ENCODE peak calls at places on chromosome 5, in four cellular contexts. U is skeletal muscle cell, D is MM.1S, I is foreskin fibroblast. N is an unnamed sample.

GRCh38 chr5:168047043-168047668 is 244.3 kb upstream of the WWC1 start:
- DNase-seq in I (peak; percentile 8), U (no peak), D (peak; percentile 56), N (no peak)

GRCh38 chr5:19986036-19986619 is 1.9 kb downstream of the CDH18 start:
- DNase-seq in D (no peak), U (peak; percentile 25), I (peak; percentile 45), N (no peak)

GRCh38 chr5:91651704-91652103 is 268.6 kb upstream of the ARRDC3 start:
- DNase-seq in U (no peak), D (no peak), I (no peak), N (no peak)

GRCh38 chr5:128662998-128663397 is 125.0 kb upstream of the FBN2 start:
- DNase-seq in U (no peak), I (no peak), D (no peak), N (no peak)

GRCh38 chr5:168422431-168422830 is 63.8 kb upstream of the RARS1 start:
- DNase-seq in U (no peak), D (peak; percentile 17), I (peak; percentile 22), N (no peak)

GRCh38 chr5:138724470-138725146 is 28.6 kb upstream of the CTNNA1 start:
- DNase-seq in D (no peak), I (peak; percentile 42), U (no peak), N (no peak)

GRCh38 chr5:11791777-11792176 is 112.5 kb downstream of the CTNND2 start:
- DNase-seq in U (no peak), I (no peak), D (no peak), N (no peak)

GRCh38 chr5:166338801-166339200 is 1952.6 kb upstream of the WWC1 start:
- DNase-seq in U (no peak), I (no peak), D (no peak), N (no peak)

GRCh38 chr5:101390317-101390908 is 487.3 kb upstream of the ST8SIA4 start:
- DNase-seq in I (peak; percentile 49), U (peak; percentile 23), D (peak; percentile 49), N (peak; percentile 0)

GRCh38 chr5:159047081-159047480 is 52.6 kb downstream of the EBF1 start:
- DNase-seq in U (peak; percentile 77), I (peak; percentile 45), D (no peak), N (no peak)

GRCh38 chr5:17238521-17239041 is 21.1 kb downstream of the BASP1 start:
- DNase-seq in I (peak; percentile 75), D (no peak), U (no peak), N (no peak)

GRCh38 chr5:39115644-39116346 is 41.6 kb upstream of the RICTOR start:
- DNase-seq in I (no peak), U (no peak), D (no peak), N (no peak)

GRCh38 chr5:174292348-174292747 is 246.8 kb downstream of the NSG2 start:
- DNase-seq in U (no peak), I (no peak), D (no peak), N (no peak)

GRCh38 chr5:126808619-126809018 is 31.7 kb downstream of the LMNB1 start:
- DNase-seq in I (peak; percentile 56), U (no peak), D (peak; percentile 20), N (no peak)

GRCh38 chr5:116951217-116951616 is 376.6 kb upstream of the SEMA6A start:
- DNase-seq in U (no peak), I (no peak), D (no peak), N (no peak)

GRCh38 chr5:119031905-119032304 is 39.0 kb upstream of the DMXL1 start:
- DNase-seq in U (no peak), I (no peak), D (no peak), N (no peak)

GRCh38 chr5:88667187-88668141 is 215.5 kb downstream of the MEF2C start:
- DNase-seq in I (no peak), U (no peak), D (peak; percentile 45), N (no peak)

GRCh38 chr5:136638084-136638483 is 272.7 kb upstream of the TRPC7 start:
- DNase-seq in I (peak; percentile 9), U (no peak), D (no peak), N (no peak)

GRCh38 chr5:67156976-67157583 is 39.5 kb downstream of the CD180 start:
- DNase-seq in U (no peak), D (peak; percentile 49), I (peak; percentile 60), N (no peak)

GRCh38 chr5:111783537-111783936 is 26.5 kb upstream of the NREP start:
- DNase-seq in U (no peak), I (no peak), D (no peak), N (no peak)

GRCh38 chr5:74179183-74179582 is 461.3 kb downstream of the ENC1 start:
- DNase-seq in I (peak; percentile 88), D (no peak), U (peak; percentile 77), N (no peak)

GRCh38 chr5:81505672-81506071 is 111.7 kb upstream of the ACOT12 start:
- DNase-seq in U (no peak), D (no peak), I (no peak), N (no peak)

GRCh38 chr5:65588694-65589093 is 25.6 kb downstream of the PPWD1 start:
- DNase-seq in D (no peak), U (no peak), I (peak; percentile 8), N (no peak)

GRCh38 chr5:155050384-155051019 is 36.9 kb downstream of the KIF4B start:
- DNase-seq in U (no peak), I (no peak), D (no peak), N (no peak)

GRCh38 chr5:134437340-134438267 is 25.9 kb upstream of the CDKN2AIPNL start:
- DNase-seq in U (peak; percentile 21), I (peak; percentile 64), D (no peak), N (no peak)
- H3K4me3 ChIP-seq in U (no peak overlapping the region), I (no peak overlapping the region), D (no peak overlapping the region), N (no peak overlapping the region)

GRCh38 chr5:1950708-1951103 is 68.0 kb upstream of the IRX4 start:
- DNase-seq in U (no peak), I (no peak), D (no peak), N (no peak)

GRCh38 chr5:1948663-1949191 is 66.0 kb upstream of the IRX4 start:
- DNase-seq in D (no peak), I (no peak), U (no peak), N (no peak)

GRCh38 chr5:1950096-1950707 is 67.5 kb upstream of the IRX4 start:
- DNase-seq in I (no peak), U (no peak), D (no peak), N (no peak)

GRCh38 chr5:1948111-1948510 is 65.4 kb upstream of the IRX4 start:
- DNase-seq in D (no peak), I (no peak), U (no peak), N (no peak)

GRCh38 chr5:1949253-1949652 is 66.5 kb upstream of the IRX4 start:
- DNase-seq in U (no peak), D (no peak), I (no peak), N (no peak)
- H3K4me3 ChIP-seq in U (no peak overlapping the region), D (no peak overlapping the region), I (no peak overlapping the region), N (no peak overlapping the region)

DNA sequence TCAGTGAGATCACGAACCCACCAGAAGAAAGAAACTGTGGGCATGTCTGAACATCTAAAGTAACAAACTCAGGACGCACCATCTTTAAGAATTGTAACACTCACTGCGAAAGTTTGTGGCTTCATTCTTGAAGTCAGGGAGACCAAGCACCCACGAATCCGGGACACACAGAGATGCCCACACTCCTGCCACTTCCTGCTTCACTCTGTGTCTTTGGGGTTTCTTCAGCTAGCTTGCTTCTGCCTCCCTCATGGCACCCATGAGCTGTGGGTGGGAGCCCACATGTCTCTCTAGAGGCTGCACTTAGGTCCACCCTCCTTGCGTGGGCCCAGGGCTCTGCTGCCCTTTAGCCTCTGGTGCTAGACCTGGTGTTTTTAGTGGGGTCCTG is 61.2 kb upstream of the CNOT6 start:
- DNase-seq in I (no peak), U (no peak), D (no peak), N (no peak)
- H3K4me3 ChIP-seq in I (no peak overlapping the region), U (no peak overlapping the region), D (no peak overlapping the region), N (no peak overlapping the region)

GRCh38 chr5:36692791-36693763 is 86.7 kb downstream of the SLC1A3 start:
- DNase-seq in D (peak; percentile 69), I (peak; percentile 91), U (no peak), N (no peak)
- H3K4me3 ChIP-seq in D (peak overlapping the region; percentile 51), I (peak overlapping the region; percentile 23), U (peak overlapping the region; percentile 15), N (peak overlapping the region; percentile 16)

GRCh38 chr5:171312129-171312819 is 3.2 kb downstream of the TLX3 start:
- DNase-seq in U (no peak), D (no peak), I (peak; percentile 35), N (no peak)
- H3K4me3 ChIP-seq in U (no peak overlapping the region), D (no peak overlapping the region), I (no peak overlapping the region), N (no peak overlapping the region)